ENCODE peak calls at places on chromosomes 11 and 22, in five cellular contexts. One of them, this sample, is unnamed.

GRCh38 chr11:6437993-6438392 is 2.8 kb downstream of the HPX start:
- DNase-seq in AG10803: no peak
- DNase-seq in left lung: no peak
- DNase-seq in colonic mucosa: no peak
- DNase-seq in astrocyte of the cerebellum: no peak
- DNase-seq in this sample: no peak

GRCh38 chr11:103842191-103842590 is 194.2 kb upstream of the DDI1 start:
- DNase-seq in AG10803: no peak
- DNase-seq in astrocyte of the cerebellum: no peak
- DNase-seq in colonic mucosa: no peak
- DNase-seq in left lung: peak
- DNase-seq in this sample: no peak

GRCh38 chr11:8283510-8284272 is 20.0 kb upstream of the LMO1 start:
- DNase-seq in astrocyte of the cerebellum: no peak
- DNase-seq in colonic mucosa: peak
- DNase-seq in AG10803: no peak
- DNase-seq in left lung: peak
- DNase-seq in this sample: no peak

GRCh38 chr11:77188912-77189491 is 61.0 kb downstream of the MYO7A start:
- DNase-seq in left lung: peak
- DNase-seq in colonic mucosa: peak
- DNase-seq in AG10803: no peak
- DNase-seq in astrocyte of the cerebellum: no peak
- DNase-seq in this sample: no peak

GRCh38 chr11:66718320-66718971 is 10.6 kb downstream of the SPTBN2 start:
- DNase-seq in AG10803: no peak
- DNase-seq in colonic mucosa: peak
- DNase-seq in astrocyte of the cerebellum: no peak
- DNase-seq in left lung: no peak
- DNase-seq in this sample: no peak

GRCh38 chr11:72013765-72014711 is 15.3 kb downstream of the IL18BP start:
- DNase-seq in left lung: peak
- DNase-seq in astrocyte of the cerebellum: peak
- DNase-seq in AG10803: peak
- DNase-seq in colonic mucosa: no peak
- DNase-seq in this sample: no peak

GRCh38 chr11:28110839-28111235 is 2.6 kb downstream of the METTL15 start:
- DNase-seq in left lung: no peak
- DNase-seq in colonic mucosa: peak
- DNase-seq in astrocyte of the cerebellum: no peak
- DNase-seq in AG10803: peak
- DNase-seq in this sample: no peak

GRCh38 chr11:111612211-111612610 is 10.0 kb downstream of the SIK2 start:
- DNase-seq in astrocyte of the cerebellum: no peak
- DNase-seq in AG10803: peak
- DNase-seq in colonic mucosa: no peak
- DNase-seq in left lung: no peak
- DNase-seq in this sample: no peak

GRCh38 chr22:35377735-35378134 is 3.2 kb upstream of the HMOX1 start:
- DNase-seq in colonic mucosa: no peak
- DNase-seq in AG10803: no peak
- DNase-seq in astrocyte of the cerebellum: no peak
- DNase-seq in left lung: no peak
- DNase-seq in this sample: no peak

GRCh38 chr11:42762348-42762747 is 549.4 kb upstream of the API5 start:
- DNase-seq in AG10803: no peak
- DNase-seq in left lung: no peak
- DNase-seq in astrocyte of the cerebellum: no peak
- DNase-seq in colonic mucosa: no peak
- DNase-seq in this sample: no peak

GRCh38 chr11:78808903-78809302 is 234.2 kb upstream of the NARS2 start:
- DNase-seq in colonic mucosa: peak
- DNase-seq in astrocyte of the cerebellum: no peak
- DNase-seq in left lung: no peak
- DNase-seq in AG10803: no peak
- DNase-seq in this sample: no peak

GRCh38 chr11:16632295-16633200 is 105.9 kb upstream of the C11orf58 start:
- DNase-seq in colonic mucosa: no peak
- DNase-seq in AG10803: peak
- DNase-seq in astrocyte of the cerebellum: no peak
- DNase-seq in left lung: no peak
- DNase-seq in this sample: no peak

GRCh38 chr11:120219157-120219934 is 8.5 kb downstream of the OAF start:
- DNase-seq in left lung: no peak
- DNase-seq in AG10803: no peak
- DNase-seq in colonic mucosa: no peak
- DNase-seq in astrocyte of the cerebellum: no peak
- DNase-seq in this sample: no peak

GRCh38 chr22:26586556-26587325 is 3.2 kb downstream of the TPST2 start:
- DNase-seq in astrocyte of the cerebellum: no peak
- DNase-seq in AG10803: no peak
- DNase-seq in colonic mucosa: no peak
- DNase-seq in left lung: no peak
- DNase-seq in this sample: no peak

GRCh38 chr11:2673871-2674471 is 25.8 kb downstream of the KCNQ1OT1 start:
- DNase-seq in colonic mucosa: no peak
- DNase-seq in left lung: no peak
- DNase-seq in astrocyte of the cerebellum: no peak
- DNase-seq in AG10803: no peak
- DNase-seq in this sample: no peak

GRCh38 chr11:124446926-124447325 is 1.4 kb upstream of the OR8B8 start:
- DNase-seq in astrocyte of the cerebellum: no peak
- DNase-seq in colonic mucosa: no peak
- DNase-seq in left lung: no peak
- DNase-seq in AG10803: no peak
- DNase-seq in this sample: no peak

GRCh38 chr11:22785251-22785650 is 44.4 kb downstream of the SVIP start:
- DNase-seq in colonic mucosa: no peak
- DNase-seq in AG10803: no peak
- DNase-seq in left lung: no peak
- DNase-seq in astrocyte of the cerebellum: no peak
- DNase-seq in this sample: no peak

GRCh38 chr11:26649884-26650283 is 72.0 kb downstream of the SLC5A12 start:
- DNase-seq in colonic mucosa: peak
- DNase-seq in astrocyte of the cerebellum: peak
- DNase-seq in AG10803: peak
- DNase-seq in left lung: no peak
- DNase-seq in this sample: peak

GRCh38 chr11:64156235-64157011 is 9.5 kb downstream of the MACROD1 start:
- DNase-seq in colonic mucosa: no peak
- DNase-seq in astrocyte of the cerebellum: no peak
- DNase-seq in left lung: no peak
- DNase-seq in AG10803: no peak
- DNase-seq in this sample: no peak

GRCh38 chr11:124075841-124076571 is 34.9 kb upstream of the OR10G7 start:
- DNase-seq in astrocyte of the cerebellum: no peak
- DNase-seq in colonic mucosa: peak
- DNase-seq in left lung: peak
- DNase-seq in AG10803: peak
- DNase-seq in this sample: no peak

GRCh38 chr22:46757104-46757503 is 5.3 kb upstream of the TBC1D22A start:
- DNase-seq in left lung: no peak
- DNase-seq in astrocyte of the cerebellum: no peak
- DNase-seq in colonic mucosa: no peak
- DNase-seq in AG10803: no peak
- DNase-seq in this sample: no peak

GRCh38 chr11:44609783-44610155 is 44.3 kb downstream of the CD82 start:
- DNase-seq in colonic mucosa: no peak
- DNase-seq in AG10803: no peak
- DNase-seq in left lung: no peak
- DNase-seq in astrocyte of the cerebellum: no peak
- DNase-seq in this sample: no peak

DNA sequence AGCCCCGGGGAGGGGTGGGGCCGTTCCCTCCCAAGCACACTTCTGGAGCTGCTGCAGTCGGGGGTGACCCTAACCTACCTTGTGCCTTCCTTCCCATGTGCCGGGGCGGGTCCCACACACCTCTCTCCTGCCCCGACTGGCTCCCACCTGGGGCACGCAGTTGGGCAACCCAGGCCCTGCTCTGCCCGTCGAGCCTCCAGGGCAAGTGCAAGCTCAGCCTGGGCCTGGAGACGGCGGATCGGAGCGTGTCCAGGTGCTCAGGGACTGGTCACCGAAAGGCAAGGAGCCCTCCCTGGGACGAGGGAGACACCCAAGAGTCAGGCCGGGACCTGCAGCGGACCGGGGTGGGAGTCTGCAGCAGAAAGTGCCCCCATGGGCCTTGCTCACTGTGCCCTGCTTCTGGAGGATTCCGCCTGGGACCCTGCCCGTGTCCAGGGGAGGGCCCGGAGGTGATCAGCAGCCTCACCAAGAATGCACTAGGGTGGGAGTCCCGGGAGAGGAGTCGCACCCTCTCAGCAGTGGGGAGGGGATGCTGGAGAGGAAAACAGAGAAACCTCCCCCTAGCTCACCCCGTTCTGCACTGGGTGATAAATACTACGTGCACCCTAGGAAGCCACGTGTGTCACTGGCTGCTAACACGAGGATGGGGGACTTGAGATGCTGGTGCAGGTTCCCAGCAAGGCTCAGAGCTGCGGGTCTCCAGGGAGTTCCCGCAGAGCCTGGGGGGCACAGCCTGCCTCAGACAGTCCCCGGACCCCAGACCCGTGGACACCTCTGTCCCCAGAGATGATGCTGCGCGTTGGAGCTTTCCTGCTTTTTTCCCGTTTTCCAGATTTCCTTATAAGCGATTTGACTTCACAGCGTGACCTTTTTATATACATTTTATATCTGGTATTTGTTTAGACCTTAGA is 5.2 kb upstream of the GATD1 start:
- DNase-seq in astrocyte of the cerebellum: no peak
- DNase-seq in AG10803: no peak
- DNase-seq in left lung: no peak
- DNase-seq in colonic mucosa: no peak
- DNase-seq in this sample: no peak
- TF ChIP-seq CTCF in astrocyte of the cerebellum: no peak
- TF ChIP-seq CTCF in AG10803: no peak
- TF ChIP-seq CTCF in left lung: no peak
- TF ChIP-seq CTCF in colonic mucosa: no peak
- TF ChIP-seq CTCF in this sample: no peak

GRCh38 chr11:114192841-114193389 is 103.3 kb upstream of the NNMT start:
- DNase-seq in astrocyte of the cerebellum: peak
- DNase-seq in colonic mucosa: no peak
- DNase-seq in AG10803: no peak
- DNase-seq in left lung: no peak
- DNase-seq in this sample: no peak

GRCh38 chr11:114191893-114192292 is 104.3 kb upstream of the NNMT start:
- DNase-seq in AG10803: no peak
- DNase-seq in colonic mucosa: no peak
- DNase-seq in astrocyte of the cerebellum: no peak
- DNase-seq in left lung: no peak
- DNase-seq in this sample: no peak

GRCh38 chr11:114193730-114194674 is 102.2 kb upstream of the NNMT start:
- DNase-seq in AG10803: no peak
- DNase-seq in astrocyte of the cerebellum: no peak
- DNase-seq in colonic mucosa: no peak
- DNase-seq in left lung: no peak
- DNase-seq in this sample: no peak

GRCh38 chr11:114188851-114189570 is 107.2 kb upstream of the NNMT start:
- DNase-seq in colonic mucosa: no peak
- DNase-seq in left lung: no peak
- DNase-seq in AG10803: no peak
- DNase-seq in astrocyte of the cerebellum: no peak
- DNase-seq in this sample: no peak

DNA sequence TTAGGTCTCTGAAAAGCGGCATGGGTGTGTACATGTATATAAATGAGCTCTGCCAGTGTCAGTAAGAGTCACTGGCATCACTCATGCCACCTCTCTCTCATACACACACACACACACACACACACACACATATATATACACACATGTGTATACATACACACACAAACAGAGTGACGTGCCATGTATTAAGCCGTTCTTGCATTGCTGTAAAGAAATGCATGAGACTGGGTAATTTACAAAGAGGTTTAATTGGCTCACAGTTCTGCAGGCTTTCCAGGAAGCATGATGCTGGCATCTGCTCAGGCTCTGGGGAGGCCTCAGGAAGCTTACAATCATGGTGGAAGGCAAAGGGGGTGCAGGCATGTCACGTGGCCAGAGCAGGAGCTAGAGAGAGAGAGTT is 105.6 kb upstream of the NNMT start:
- DNase-seq in astrocyte of the cerebellum: no peak
- DNase-seq in colonic mucosa: no peak
- DNase-seq in AG10803: no peak
- DNase-seq in left lung: no peak
- DNase-seq in this sample: no peak
- H3K4me3 ChIP-seq in astrocyte of the cerebellum: no peak
- H3K4me3 ChIP-seq in colonic mucosa: no peak
- H3K4me3 ChIP-seq in AG10803: no peak
- H3K4me3 ChIP-seq in left lung: no peak
- H3K4me3 ChIP-seq in this sample: no peak

GRCh38 chr11:122757201-122757600 is 81.1 kb upstream of the CRTAM start:
- DNase-seq in colonic mucosa: no peak
- DNase-seq in astrocyte of the cerebellum: no peak
- DNase-seq in left lung: no peak
- DNase-seq in AG10803: no peak
- DNase-seq in this sample: no peak

GRCh38 chr11:122755941-122756340 is 82.4 kb upstream of the CRTAM start:
- DNase-seq in colonic mucosa: no peak
- DNase-seq in AG10803: peak
- DNase-seq in astrocyte of the cerebellum: no peak
- DNase-seq in left lung: no peak
- DNase-seq in this sample: no peak

GRCh38 chr11:122755409-122755808 is 82.9 kb upstream of the CRTAM start:
- DNase-seq in AG10803: no peak
- DNase-seq in colonic mucosa: no peak
- DNase-seq in astrocyte of the cerebellum: no peak
- DNase-seq in left lung: no peak
- DNase-seq in this sample: no peak

GRCh38 chr11:122754553-122755322 is 83.6 kb upstream of the CRTAM start:
- DNase-seq in left lung: no peak
- DNase-seq in AG10803: no peak
- DNase-seq in colonic mucosa: no peak
- DNase-seq in astrocyte of the cerebellum: no peak
- DNase-seq in this sample: no peak

GRCh38 chr11:122756417-122756816 is 81.9 kb upstream of the CRTAM start:
- DNase-seq in left lung: no peak
- DNase-seq in astrocyte of the cerebellum: no peak
- DNase-seq in AG10803: no peak
- DNase-seq in colonic mucosa: no peak
- DNase-seq in this sample: no peak
- TF ChIP-seq CTCF in left lung: no peak
- TF ChIP-seq CTCF in astrocyte of the cerebellum: peak
- TF ChIP-seq CTCF in AG10803: peak
- TF ChIP-seq CTCF in colonic mucosa: no peak
- TF ChIP-seq CTCF in this sample: no peak

GRCh38 chr22:29006346-29006745 is 55.3 kb downstream of the C22orf31 start:
- DNase-seq in colonic mucosa: no peak
- DNase-seq in astrocyte of the cerebellum: no peak
- DNase-seq in AG10803: no peak
- DNase-seq in left lung: no peak
- DNase-seq in this sample: no peak

GRCh38 chr22:29004647-29005371 is 56.8 kb downstream of the C22orf31 start:
- DNase-seq in colonic mucosa: peak
- DNase-seq in AG10803: no peak
- DNase-seq in left lung: peak
- DNase-seq in astrocyte of the cerebellum: peak
- DNase-seq in this sample: no peak

GRCh38 chr22:29003552-29003951 is 58.1 kb downstream of the C22orf31 start:
- DNase-seq in astrocyte of the cerebellum: no peak
- DNase-seq in colonic mucosa: no peak
- DNase-seq in AG10803: no peak
- DNase-seq in left lung: no peak
- DNase-seq in this sample: no peak

GRCh38 chr22:29002603-29003002 is 59.0 kb downstream of the C22orf31 start:
- DNase-seq in colonic mucosa: no peak
- DNase-seq in AG10803: no peak
- DNase-seq in left lung: no peak
- DNase-seq in astrocyte of the cerebellum: no peak
- DNase-seq in this sample: no peak

GRCh38 chr22:29003975-29004646 is 57.5 kb downstream of the C22orf31 start:
- DNase-seq in astrocyte of the cerebellum: no peak
- DNase-seq in AG10803: no peak
- DNase-seq in left lung: no peak
- DNase-seq in colonic mucosa: no peak
- DNase-seq in this sample: no peak
- H3K4me3 ChIP-seq in astrocyte of the cerebellum: no peak
- H3K4me3 ChIP-seq in AG10803: no peak
- H3K4me3 ChIP-seq in left lung: no peak
- H3K4me3 ChIP-seq in colonic mucosa: no peak
- H3K4me3 ChIP-seq in this sample: no peak